ENCODE peak calls at places on chromosomes 7 and 10, in four cellular contexts. Z is psoas muscle, I is HL-60, H is gastrocnemius medialis. S is an unnamed sample.

GRCh38 chr10:116974442-116975005 is 30.5 kb downstream of the SHTN1 start:
- DNase-seq in Z (no peak), I (no peak), H (no peak), S (no peak)

GRCh38 chr7:44787041-44787440 is 9.4 kb upstream of the PPIA start:
- DNase-seq in H (no peak), I (no peak), Z (no peak), S (no peak)

GRCh38 chr10:46301721-46302479 is 15.1 kb downstream of the ANTXRL start:
- DNase-seq in I (no peak), Z (no peak), H (no peak), S (no peak)

GRCh38 chr7:137798073-137798763 is 48.6 kb downstream of the DGKI start:
- DNase-seq in H (no peak), Z (no peak), I (no peak), S (no peak)

GRCh38 chr10:49615721-49616120 is 1.9 kb downstream of the CHAT start:
- DNase-seq in I (no peak), Z (no peak), H (no peak), S (no peak)

GRCh38 chr10:69769395-69769989 is 32.2 kb upstream of the COL13A1 start:
- DNase-seq in Z (peak; percentile 39), H (no peak), I (no peak), S (no peak)

GRCh38 chr10:113058175-113058961 is 108.3 kb downstream of the TCF7L2 start:
- DNase-seq in Z (no peak), H (no peak), I (no peak), S (no peak)

GRCh38 chr10:25865267-25865666 is 68.8 kb upstream of the MYO3A start:
- DNase-seq in Z (no peak), I (no peak), H (no peak), S (no peak)

GRCh38 chr7:152760384-152761115 is 998 bp downstream of the ACTR3B start:
- DNase-seq in I (peak; percentile 19), H (no peak), Z (no peak), S (peak; percentile 70)

GRCh38 chr7:75546272-75547015 is 54.3 kb downstream of the SPDYE5 start:
- DNase-seq in I (no peak), H (no peak), Z (no peak), S (no peak)

GRCh38 chr7:5218564-5219360 is 28.7 kb downstream of the WIPI2 start:
- DNase-seq in I (peak; percentile 82), H (no peak), Z (no peak), S (peak; percentile 97)

DNA sequence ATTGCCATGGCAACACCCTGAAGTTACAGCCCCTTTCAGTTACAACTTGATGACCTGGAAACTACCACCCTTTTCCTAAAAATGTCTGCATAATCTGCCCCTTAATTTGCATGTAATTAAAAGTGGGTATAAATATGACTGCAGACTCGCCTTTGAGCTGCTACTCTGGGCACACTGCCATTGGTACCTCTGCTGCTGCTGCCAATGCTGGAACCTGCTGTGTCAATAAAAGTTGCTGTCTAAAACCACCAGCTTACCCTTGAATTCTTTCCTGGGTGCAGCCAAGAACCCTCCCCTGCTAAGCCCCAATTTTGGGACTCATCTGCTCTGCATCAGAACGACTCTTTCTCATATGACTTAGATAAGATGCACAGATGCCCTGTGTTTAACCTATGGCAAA is 10.2 kb upstream of the FRA10AC1 start:
- DNase-seq in H (no peak), Z (no peak), I (no peak), S (no peak)
- H3K4me3 ChIP-seq in H (no peak overlapping the region), Z (no peak overlapping the region), I (no peak overlapping the region), S (no peak overlapping the region)

GRCh38 chr7:130274983-130275649 is 8.5 kb downstream of the CPA2 start:
- DNase-seq in I (no peak), Z (no peak), H (no peak), S (no peak)
- H3K4me3 ChIP-seq in I (no peak overlapping the region), Z (no peak overlapping the region), H (no peak overlapping the region), S (no peak overlapping the region)

GRCh38 chr10:78973901-78974408 is 94.8 kb upstream of the ZMIZ1 start:
- DNase-seq in H (no peak), I (peak; percentile 5), Z (peak; percentile 78), S (peak; percentile 67)

GRCh38 chr10:78970261-78970660 is 98.5 kb upstream of the ZMIZ1 start:
- DNase-seq in H (no peak), Z (no peak), I (no peak), S (no peak)

GRCh38 chr10:78972947-78973900 is 95.5 kb upstream of the ZMIZ1 start:
- DNase-seq in H (peak; percentile 84), Z (peak; percentile 81), I (peak; percentile 57), S (peak; percentile 76)

GRCh38 chr10:78971094-78971682 is 97.6 kb upstream of the ZMIZ1 start:
- DNase-seq in I (no peak), Z (no peak), H (no peak), S (peak; percentile 51)

GRCh38 chr10:78972160-78972946 is 96.4 kb upstream of the ZMIZ1 start:
- DNase-seq in Z (peak; percentile 90), H (peak; percentile 78), I (no peak), S (no peak)
- H3K4me3 ChIP-seq in Z (peak overlapping the region; percentile 65), H (peak overlapping the region; percentile 57), I (no peak overlapping the region), S (no peak overlapping the region)

DNA sequence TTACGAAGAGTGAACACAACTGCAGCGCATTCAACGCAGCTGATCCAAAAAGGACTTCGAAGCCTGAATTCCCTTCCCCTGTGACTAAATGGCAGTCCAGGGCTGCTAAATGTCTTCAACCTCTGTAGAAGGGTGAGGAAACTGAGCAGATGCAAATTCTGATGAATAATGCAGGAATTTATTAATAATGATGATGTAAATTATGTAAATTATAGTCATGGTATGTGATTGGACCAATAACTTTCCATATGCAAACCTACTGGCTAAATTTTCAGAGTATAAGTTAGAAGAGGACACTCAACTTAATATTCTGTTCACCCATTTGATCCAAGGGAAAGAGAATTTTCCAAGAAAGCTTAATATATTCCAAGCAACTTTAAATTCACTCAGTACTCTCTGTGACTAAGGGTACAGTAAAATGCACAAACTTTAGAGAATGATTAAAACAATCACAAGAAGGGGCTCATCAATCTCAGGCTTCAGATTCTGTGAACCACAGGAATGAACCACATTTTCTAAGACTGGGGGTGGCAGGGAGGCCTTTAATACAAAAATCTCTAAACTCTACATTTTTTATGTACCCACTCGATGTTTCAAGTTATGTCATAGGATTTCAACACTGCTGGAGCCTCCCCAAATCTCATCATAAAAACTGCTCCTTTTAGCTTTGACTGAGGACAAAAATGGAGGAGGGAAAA is 3.5 kb downstream of the FGFR2 start:
- DNase-seq in H (no peak), I (no peak), Z (no peak), S (peak; percentile 51)
- H3K4me3 ChIP-seq in H (no peak overlapping the region), I (no peak overlapping the region), Z (no peak overlapping the region), S (no peak overlapping the region)

S was measured in Karpas-422.